ENCODE peak calls at places on chromosomes 3 and 15, in four cellular contexts. I is T-helper 1 cell, F is HT1080, C is HCEC 1CT. Y is an unnamed sample.

GRCh38 chr15:51312754-51313390 is 25.5 kb downstream of the CYP19A1 start:
- DNase-seq in F (peak), C (no peak), I (no peak), Y (no peak)

GRCh38 chr3:141333796-141334626 is 34.3 kb upstream of the ZBTB38 start:
- DNase-seq in I (no peak), C (peak), F (no peak), Y (no peak)

GRCh38 chr3:55166577-55167555 is 239.0 kb upstream of the LRTM1 start:
- DNase-seq in F (no peak), C (peak), I (no peak), Y (no peak)

GRCh38 chr3:52221563-52222318 is 3.7 kb downstream of the TLR9 start:
- DNase-seq in I (peak), F (no peak), C (no peak), Y (no peak)

GRCh38 chr3:60932669-60933068 is 318.6 kb downstream of the FHIT start:
- DNase-seq in I (no peak), F (peak), C (peak), Y (no peak)

GRCh38 chr15:91142097-91142744 is 42.2 kb downstream of the SV2B start:
- DNase-seq in F (no peak), I (no peak), C (no peak), Y (peak)

GRCh38 chr3:183460059-183461052 is 31.9 kb upstream of the MCF2L2 start:
- DNase-seq in I (no peak), F (peak), C (peak), Y (no peak)

GRCh38 chr3:169509359-169509758 is 154.2 kb downstream of the MECOM start:
- DNase-seq in I (no peak), C (no peak), F (no peak), Y (no peak)

GRCh38 chr15:65558336-65558735 is 28.1 kb downstream of the HACD3 start:
- DNase-seq in F (peak), I (no peak), C (peak), Y (no peak)

GRCh38 chr3:172550347-172550943 is 27.2 kb upstream of the TNFSF10 start:
- DNase-seq in F (peak), C (peak), I (peak), Y (no peak)

GRCh38 chr15:63029701-63030100 is 12.8 kb upstream of the TPM1 start:
- DNase-seq in F (no peak), I (no peak), C (no peak), Y (no peak)

GRCh38 chr3:147191795-147192385 is 214.5 kb downstream of the ZIC4 start:
- DNase-seq in F (peak), I (peak), C (peak), Y (peak)

GRCh38 chr3:25855281-25855680 is 65.4 kb downstream of the OXSM start:
- DNase-seq in I (no peak), F (no peak), C (no peak), Y (no peak)

GRCh38 chr15:28998511-28998910 is 112.7 kb downstream of the APBA2 start:
- DNase-seq in C (no peak), I (no peak), F (no peak), Y (peak)

GRCh38 chr3:61612211-61612995 is 51.0 kb downstream of the PTPRG start:
- DNase-seq in F (no peak), C (peak), I (no peak), Y (no peak)

GRCh38 chr3:17619952-17620351 is 122.5 kb downstream of the TBC1D5 start:
- DNase-seq in C (no peak), F (no peak), I (no peak), Y (no peak)

GRCh38 chr3:138468451-138468850 is 34.0 kb downstream of the ESYT3 start:
- DNase-seq in F (no peak), C (no peak), I (no peak), Y (no peak)

GRCh38 chr15:56440226-56440770 is 24.6 kb downstream of the MNS1 start:
- DNase-seq in C (no peak), F (no peak), I (no peak), Y (no peak)

GRCh38 chr3:31613131-31613626 is 80.5 kb downstream of the STT3B start:
- DNase-seq in I (no peak), C (no peak), F (no peak), Y (no peak)

Y was measured in NCI-H526.